ENCODE peak calls at places on chromosomes 6 and 20, in ten cellular contexts. I, X, G, K, C, D, Z, V, S and N are unnamed samples.
A peak's percentile ranks its signal among the peaks of the same experiment; 100 is the strongest.

GRCh38 chr6:7909323-7910276 is 988 bp downstream of the TXNDC5 start:
- DNase-seq in I (peak; percentile 53), X (peak; percentile 71), G (peak; percentile 77), K (peak; percentile 91), C (peak; percentile 44), D (peak; percentile 72), Z (peak; percentile 64), V (peak; percentile 47), S (peak; percentile 56), N (peak; percentile 31)

GRCh38 chr6:166774292-166774691 is 147.2 kb upstream of the RPS6KA2 start:
- DNase-seq in I (no peak), X (no peak), G (no peak), K (no peak), C (no peak), D (no peak), Z (no peak), V (no peak), S (no peak), N (no peak)

GRCh38 chr20:35421322-35421721 is 9.5 kb upstream of the UQCC1 start:
- DNase-seq in I (no peak), X (no peak), G (no peak), K (no peak), C (no peak), D (no peak), Z (no peak), V (no peak), S (no peak), N (no peak)

GRCh38 chr20:24469116-24470030 is at the start of gene SYNDIG1:
- DNase-seq in I (no peak), X (no peak), G (peak; percentile 84), K (no peak), C (no peak), D (no peak), Z (no peak), V (peak; percentile 22), S (peak; percentile 24), N (peak; percentile 27)

GRCh38 chr6:107113460-107114212 is 1.7 kb downstream of the BEND3 start:
- DNase-seq in I (no peak), X (no peak), G (no peak), K (no peak), C (peak; percentile 14), D (peak; percentile 49), Z (no peak), V (no peak), S (no peak), N (no peak)

GRCh38 chr6:33993653-33994052 is 152.2 kb downstream of the GRM4 start:
- DNase-seq in I (no peak), X (no peak), G (no peak), K (no peak), C (no peak), D (peak; percentile 22), Z (no peak), V (no peak), S (no peak), N (no peak)

GRCh38 chr6:148836751-148837150 is 89.9 kb downstream of the UST start:
- DNase-seq in I (no peak), X (no peak), G (no peak), K (no peak), C (no peak), D (no peak), Z (no peak), V (no peak), S (no peak), N (no peak)

GRCh38 chr6:88031550-88031949 is 16.1 kb upstream of the SPACA1 start:
- DNase-seq in I (no peak), X (no peak), G (no peak), K (no peak), C (peak; percentile 1), D (no peak), Z (no peak), V (no peak), S (no peak), N (peak; percentile 1)

GRCh38 chr6:39056191-39056590 is 7.6 kb downstream of the GLP1R start:
- DNase-seq in I (no peak), X (no peak), G (no peak), K (no peak), C (no peak), D (no peak), Z (no peak), V (no peak), S (no peak), N (no peak)

GRCh38 chr6:2733324-2733723 is 17.4 kb downstream of the MYLK4 start:
- DNase-seq in I (peak; percentile 52), X (no peak), G (no peak), K (peak; percentile 56), C (no peak), D (peak; percentile 82), Z (no peak), V (no peak), S (peak; percentile 64), N (peak; percentile 37)

GRCh38 chr6:110326609-110327008 is 31.5 kb downstream of the METTL24 start:
- DNase-seq in I (no peak), X (no peak), G (no peak), K (no peak), C (no peak), D (no peak), Z (no peak), V (no peak), S (no peak), N (no peak)

GRCh38 chr6:157962601-157963084 is 19.0 kb upstream of the SYNJ2 start:
- DNase-seq in I (no peak), X (no peak), G (no peak), K (no peak), C (peak; percentile 62), D (no peak), Z (no peak), V (no peak), S (no peak), N (peak; percentile 87)

DNA sequence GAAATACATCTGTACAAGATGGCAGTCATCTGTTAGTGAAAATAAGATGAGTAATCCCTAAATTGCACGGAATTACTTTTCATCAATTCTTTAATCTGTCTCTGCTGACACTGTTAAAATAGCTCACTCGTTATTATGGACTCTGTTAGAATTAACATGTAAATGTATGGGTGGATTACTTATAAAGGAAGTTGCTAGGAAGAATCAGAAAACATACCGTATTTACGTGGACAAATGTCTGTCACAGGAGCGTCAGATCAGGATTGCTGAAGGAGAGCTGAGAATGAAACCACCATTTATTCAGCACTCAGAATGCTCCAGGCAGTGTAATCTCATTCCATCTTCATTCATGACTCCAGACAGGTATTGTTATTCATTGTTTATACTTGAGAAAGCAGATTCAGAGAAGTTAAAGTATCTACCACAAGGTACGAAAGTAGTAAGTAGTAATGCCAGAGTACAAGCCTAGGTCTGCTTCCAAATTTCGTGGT is 1.3 kb upstream of the LCA5 start:
- DNase-seq in I (no peak), X (peak; percentile 51), G (peak; percentile 42), K (no peak), C (peak; percentile 68), D (no peak), Z (no peak), V (peak; percentile 6), S (no peak), N (peak; percentile 54)
- H3K4me3 ChIP-seq in I (peak overlapping the region; percentile 79), X (no peak overlapping the region), G (peak overlapping the region; percentile 78), K (peak overlapping the region; percentile 78), C (peak overlapping the region; percentile 90), D (peak overlapping the region; percentile 82), Z (peak overlapping the region; percentile 72), V (peak overlapping the region; percentile 88), S (peak overlapping the region; percentile 58), N (peak overlapping the region; percentile 69)

GRCh38 chr20:6769953-6770831 is 2.7 kb downstream of the BMP2 start:
- DNase-seq in I (peak; percentile 57), X (peak; percentile 67), G (peak; percentile 63), K (peak; percentile 39), C (peak; percentile 59), D (peak; percentile 68), Z (no peak), V (peak; percentile 8), S (peak; percentile 23), N (peak; percentile 52)
- H3K4me3 ChIP-seq in I (peak overlapping the region; percentile 77), X (peak overlapping the region; percentile 39), G (peak overlapping the region; percentile 81), K (peak overlapping the region; percentile 65), C (peak overlapping the region; percentile 77), D (peak overlapping the region; percentile 90), Z (no peak overlapping the region), V (peak overlapping the region; percentile 30), S (peak overlapping the region; percentile 71), N (peak overlapping the region; percentile 73)

GRCh38 chr20:44343162-44343675 is 6.4 kb downstream of the R3HDML start:
- DNase-seq in I (no peak), X (no peak), G (no peak), K (no peak), C (no peak), D (no peak), Z (no peak), V (no peak), S (no peak), N (no peak)

GRCh38 chr20:44342240-44342639 is 5.4 kb downstream of the R3HDML start:
- DNase-seq in I (no peak), X (no peak), G (no peak), K (peak; percentile 1), C (no peak), D (no peak), Z (no peak), V (no peak), S (no peak), N (no peak)

GRCh38 chr20:44344723-44345122 is 7.9 kb downstream of the R3HDML start:
- DNase-seq in I (no peak), X (no peak), G (no peak), K (no peak), C (no peak), D (no peak), Z (no peak), V (no peak), S (no peak), N (no peak)

GRCh38 chr20:44348168-44348659 is 7.3 kb upstream of the HNF4A start:
- DNase-seq in I (no peak), X (no peak), G (no peak), K (no peak), C (no peak), D (no peak), Z (no peak), V (no peak), S (no peak), N (no peak)

DNA sequence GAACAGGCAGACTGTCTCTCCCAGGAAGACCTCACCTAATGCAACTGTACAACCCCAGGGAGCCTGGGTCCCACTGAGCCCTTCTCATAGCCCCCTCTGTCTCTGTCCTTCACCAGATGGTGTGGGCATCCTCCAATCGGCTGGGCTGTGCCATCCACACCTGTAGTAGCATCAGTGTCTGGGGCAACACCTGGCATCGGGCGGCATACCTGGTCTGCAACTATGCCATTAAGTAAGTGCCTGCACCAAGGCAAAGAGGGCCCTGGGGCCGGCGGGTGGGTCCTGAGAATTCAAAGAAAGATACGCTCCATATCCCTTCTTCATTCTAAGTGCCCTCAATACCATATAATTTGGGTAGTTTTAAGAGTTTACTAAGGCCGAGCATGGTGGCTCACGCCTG is 8.3 kb downstream of the R3HDML start:
- DNase-seq in I (no peak), X (no peak), G (no peak), K (no peak), C (no peak), D (no peak), Z (no peak), V (no peak), S (no peak), N (no peak)
- H3K4me3 ChIP-seq in I (no peak overlapping the region), X (no peak overlapping the region), G (no peak overlapping the region), K (no peak overlapping the region), C (no peak overlapping the region), D (no peak overlapping the region), Z (no peak overlapping the region), V (no peak overlapping the region), S (no peak overlapping the region), N (no peak overlapping the region)

DNA sequence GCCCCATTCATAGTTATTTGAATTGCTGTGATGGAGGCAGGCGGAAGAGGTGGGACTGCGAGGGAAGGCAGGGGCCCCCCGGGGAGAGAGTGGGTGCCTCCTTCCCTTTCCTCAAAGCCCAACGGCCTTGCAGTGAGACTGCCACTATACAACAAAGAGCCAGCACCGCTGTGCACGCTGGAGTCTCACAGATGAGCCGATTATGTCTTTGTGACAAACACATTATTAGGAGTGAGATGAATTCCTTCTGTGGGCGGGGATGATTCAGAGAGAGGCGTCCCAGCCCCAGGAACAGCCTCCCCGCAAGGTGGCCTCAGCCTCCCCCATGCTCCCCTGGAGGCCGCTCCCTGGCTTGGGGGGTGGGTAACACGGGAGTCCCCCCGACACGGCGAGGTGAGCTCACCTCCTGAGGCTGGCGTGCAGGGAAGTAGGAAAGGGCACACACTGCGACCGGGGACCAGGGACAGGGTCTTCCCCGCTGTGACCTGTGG is 26.7 kb downstream of the NTSR1 start:
- DNase-seq in I (no peak), X (no peak), G (no peak), K (no peak), C (no peak), D (peak; percentile 41), Z (no peak), V (no peak), S (no peak), N (no peak)
- H3K4me3 ChIP-seq in I (no peak overlapping the region), X (no peak overlapping the region), G (no peak overlapping the region), K (no peak overlapping the region), C (no peak overlapping the region), D (no peak overlapping the region), Z (no peak overlapping the region), V (no peak overlapping the region), S (no peak overlapping the region), N (no peak overlapping the region)